ENCODE peak calls at places on chromosomes 12 and 14, in nine cellular contexts. W, N, V, J, C, S, F, D and T are unnamed samples.

GRCh38 chr14:31939934-31940333 is 137.2 kb upstream of the ARHGAP5 start:
- DNase-seq in S (no peak), D (no peak), C (no peak), V (no peak), W (no peak), N (no peak), J (no peak), F (no peak), T (no peak)

GRCh38 chr12:9941838-9942237 is 9.7 kb upstream of the CLEC2A start:
- DNase-seq in C (no peak), V (no peak), W (no peak), J (no peak), D (no peak), S (no peak), F (no peak), N (no peak), T (no peak)

GRCh38 chr14:95431199-95432145 is 85.0 kb downstream of the SYNE3 start:
- DNase-seq in W (peak), F (no peak), J (no peak), S (no peak), V (no peak), D (no peak), C (no peak), N (no peak), T (no peak)

GRCh38 chr12:128906485-128907137 is 53.3 kb downstream of the GLT1D1 start:
- DNase-seq in C (no peak), D (no peak), J (no peak), V (no peak), S (no peak), W (no peak), F (no peak), N (no peak), T (no peak)

GRCh38 chr12:93766802-93767523 is 89.8 kb downstream of the CRADD start:
- DNase-seq in N (peak), D (peak), C (no peak), J (no peak), S (peak), V (no peak), F (no peak), W (peak), T (no peak)

GRCh38 chr12:99450231-99450630 is 197.3 kb upstream of the GARIN6 start:
- DNase-seq in V (no peak), J (no peak), F (no peak), C (no peak), W (no peak), N (no peak), D (no peak), S (no peak), T (no peak)

GRCh38 chr12:113700943-113701342 is 229.3 kb upstream of the LHX5 start:
- DNase-seq in C (no peak), W (no peak), S (no peak), F (no peak), J (no peak), V (no peak), D (no peak), N (no peak), T (no peak)

GRCh38 chr12:39236994-39237393 is 205.9 kb downstream of the KIF21A start:
- DNase-seq in V (no peak), S (no peak), F (no peak), C (no peak), W (peak), D (no peak), N (no peak), J (no peak), T (no peak)

GRCh38 chr14:68535404-68536024 is 257.4 kb downstream of the ZFP36L1 start:
- DNase-seq in S (no peak), D (no peak), V (no peak), C (no peak), F (no peak), J (no peak), W (no peak), N (no peak), T (no peak)

GRCh38 chr12:95548056-95548538 is 3.2 kb downstream of the USP44 start:
- DNase-seq in W (no peak), F (no peak), D (peak), V (peak), N (peak), C (no peak), S (peak), J (no peak), T (no peak)

GRCh38 chr14:63656194-63656593 is 14.5 kb upstream of the WDR89 start:
- DNase-seq in J (no peak), F (no peak), N (no peak), W (no peak), V (no peak), C (no peak), D (no peak), S (no peak), T (no peak)

GRCh38 chr14:96105921-96106441 is 66.8 kb downstream of the C14orf132 start:
- DNase-seq in J (no peak), N (peak), S (no peak), C (no peak), V (no peak), W (no peak), D (peak), F (no peak), T (peak)

GRCh38 chr12:8031872-8032241 is 659 bp upstream of the FOXJ2 start:
- DNase-seq in J (no peak), D (no peak), S (no peak), W (no peak), V (no peak), C (no peak), F (no peak), N (no peak), T (no peak)

GRCh38 chr14:22474730-22475351 is 114.2 kb downstream of the DAD1 start:
- DNase-seq in F (no peak), W (no peak), J (no peak), D (no peak), C (no peak), V (no peak), S (no peak), N (no peak), T (no peak)

GRCh38 chr14:54252072-54252730 is 144.6 kb upstream of the CDKN3 start:
- DNase-seq in S (no peak), C (no peak), F (no peak), V (no peak), D (no peak), N (no peak), W (peak), J (no peak), T (peak)

GRCh38 chr12:2172486-2173214 is 119.9 kb downstream of the CACNA1C start:
- DNase-seq in J (no peak), W (no peak), S (no peak), C (no peak), D (no peak), F (no peak), N (no peak), V (no peak), T (no peak)

GRCh38 chr14:21210023-21210422 is 54.2 kb upstream of the OR5AU1 start:
- DNase-seq in V (no peak), J (no peak), W (no peak), D (no peak), N (no peak), F (no peak), S (no peak), C (no peak), T (no peak)

GRCh38 chr12:76449572-76449971 is 101.4 kb upstream of the BBS10 start:
- DNase-seq in F (no peak), N (no peak), S (no peak), D (no peak), V (no peak), J (no peak), C (no peak), W (no peak), T (no peak)

GRCh38 chr14:105860615-105861580 is 334.5 kb downstream of the TMEM121 start:
- DNase-seq in N (peak), J (no peak), D (peak), W (no peak), C (no peak), F (peak), S (no peak), V (peak), T (no peak)
- H3K4me3 ChIP-seq in N (no peak), J (no peak), D (peak), W (no peak), C (no peak), F (no peak), S (no peak), V (no peak), T (no peak)

GRCh38 chr12:104599272-104599984 is 142.7 kb downstream of the CHST11 start:
- DNase-seq in S (no peak), C (no peak), V (no peak), W (no peak), J (no peak), N (no peak), D (no peak), F (no peak), T (no peak)

GRCh38 chr12:104599985-104600712 is 143.4 kb downstream of the CHST11 start:
- DNase-seq in W (no peak), C (no peak), N (no peak), V (no peak), F (no peak), J (no peak), S (no peak), D (no peak), T (no peak)

GRCh38 chr12:104598342-104599271 is 141.9 kb downstream of the CHST11 start:
- DNase-seq in W (no peak), J (no peak), F (no peak), C (no peak), D (no peak), V (no peak), N (no peak), S (no peak), T (no peak)

GRCh38 chr12:104596128-104596799 is 139.5 kb downstream of the CHST11 start:
- DNase-seq in W (no peak), F (no peak), N (peak), V (no peak), S (peak), D (peak), C (no peak), J (no peak), T (no peak)

DNA sequence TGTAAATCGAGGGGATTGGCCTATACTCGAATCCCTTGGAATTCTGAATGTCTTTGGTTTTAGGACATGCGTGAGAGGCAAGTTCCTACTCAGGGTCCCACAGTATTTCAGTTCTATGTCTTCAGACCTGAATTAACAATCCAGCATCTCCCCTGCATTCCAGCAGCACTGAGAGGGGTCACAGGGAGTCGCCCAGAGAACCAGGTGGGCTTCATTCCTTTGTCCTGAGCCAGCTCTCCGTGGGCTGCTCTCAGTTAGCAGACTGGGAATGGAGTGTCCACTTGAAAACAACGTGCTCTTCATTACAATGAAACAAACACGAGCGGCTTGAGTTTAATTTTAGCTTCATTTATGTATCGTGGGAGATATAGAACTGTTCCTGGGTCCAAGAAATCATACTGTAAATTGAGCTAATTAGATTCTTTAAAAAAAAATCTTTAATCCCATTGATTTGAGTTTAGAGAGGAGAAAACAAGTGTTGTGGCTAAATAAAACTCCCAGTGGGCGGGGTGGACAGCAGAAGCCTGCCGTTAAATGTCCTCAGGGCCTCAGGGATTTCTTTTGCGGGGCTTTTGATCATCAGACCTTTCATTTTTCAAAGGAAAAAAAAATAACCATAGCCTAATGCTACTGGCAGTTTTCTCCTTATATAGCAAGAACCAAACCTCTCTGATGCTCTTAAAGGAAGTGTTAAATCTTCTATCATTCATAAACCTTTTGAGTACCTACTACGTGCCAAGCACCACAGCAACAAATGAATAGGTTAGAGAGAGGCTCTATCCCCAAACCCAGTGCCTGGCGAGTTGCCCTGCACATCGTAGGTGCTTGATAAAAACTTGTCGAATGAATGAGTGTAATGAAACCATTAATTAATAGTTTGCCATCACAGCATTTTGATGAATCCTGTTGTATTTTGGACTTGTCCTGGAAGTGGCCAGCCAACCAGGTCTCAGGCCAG is 140.4 kb downstream of the CHST11 start:
- DNase-seq in W (no peak), C (no peak), J (no peak), N (no peak), V (no peak), S (no peak), F (no peak), D (no peak), T (no peak)
- H3K27ac ChIP-seq in W (peak), C (no peak), J (no peak), N (no peak), V (no peak), S (no peak), F (no peak), D (no peak), T (no peak)

DNA sequence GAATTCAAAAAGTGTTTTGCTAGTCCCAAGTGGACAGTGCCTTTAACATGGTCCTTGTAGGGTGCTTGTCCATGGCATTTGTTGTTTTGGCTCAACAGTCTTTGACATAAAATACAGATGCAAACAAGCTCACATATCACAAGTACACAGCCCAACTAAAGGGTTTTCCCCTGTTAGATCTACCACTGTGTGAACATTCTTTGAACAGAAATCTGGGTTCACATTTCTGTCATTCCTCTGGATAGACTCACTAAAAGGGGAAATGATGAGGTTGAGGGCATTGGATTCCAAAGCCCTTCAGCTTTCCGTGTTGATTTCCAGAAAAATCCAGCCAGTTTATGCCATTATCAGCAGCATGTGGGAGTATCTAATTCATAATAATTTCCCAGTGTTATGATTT is 54.1 kb downstream of the EP400 start:
- DNase-seq in F (no peak), D (no peak), C (no peak), W (no peak), S (no peak), V (no peak), J (no peak), N (no peak), T (no peak)
- H3K4me3 ChIP-seq in F (no peak), D (no peak), C (no peak), W (no peak), S (no peak), V (no peak), J (no peak), N (no peak), T (no peak)

DNA sequence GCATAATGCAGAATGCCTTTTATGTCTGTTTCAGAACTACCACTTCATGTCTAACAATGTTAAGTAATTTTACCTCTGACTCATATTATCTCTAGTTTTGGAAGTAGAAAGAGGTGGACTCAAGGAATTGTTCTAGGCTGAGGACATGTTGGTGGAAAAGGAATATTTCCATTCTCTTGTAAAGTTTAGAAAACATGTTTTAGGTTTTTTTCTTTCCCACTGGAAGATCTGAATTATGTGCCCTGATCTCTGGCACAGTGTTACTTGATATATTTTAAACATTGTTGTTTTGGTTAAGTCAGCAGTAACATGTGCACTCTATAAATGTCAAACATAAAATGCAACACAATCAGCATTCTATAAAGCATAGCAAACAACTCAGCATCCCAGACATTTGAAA is 202.4 kb downstream of the STXBP6 start:
- DNase-seq in V (no peak), W (no peak), D (no peak), J (no peak), F (no peak), S (no peak), N (no peak), C (no peak), T (no peak)
- H3K27ac ChIP-seq in V (no peak), W (no peak), D (no peak), J (no peak), F (no peak), S (no peak), N (no peak), C (no peak), T (no peak)

GRCh38 chr12:121809712-121810116 is 5.9 kb downstream of the SETD1B start:
- DNase-seq in C (no peak), N (no peak), F (peak), V (peak), D (no peak), W (no peak), J (no peak), S (no peak), T (no peak)

GRCh38 chr12:121811434-121812319 is 7.9 kb downstream of the SETD1B start:
- DNase-seq in C (no peak), F (peak), S (peak), D (peak), J (peak), N (peak), W (peak), V (peak), T (no peak)

GRCh38 chr12:121810234-121810817 is 6.5 kb downstream of the SETD1B start:
- DNase-seq in J (no peak), S (no peak), N (no peak), W (no peak), D (no peak), V (no peak), C (no peak), F (peak), T (no peak)

GRCh38 chr12:121812320-121812871 is 8.6 kb downstream of the SETD1B start:
- DNase-seq in F (peak), S (peak), V (peak), C (no peak), J (no peak), N (peak), D (peak), W (peak), T (peak)

DNA sequence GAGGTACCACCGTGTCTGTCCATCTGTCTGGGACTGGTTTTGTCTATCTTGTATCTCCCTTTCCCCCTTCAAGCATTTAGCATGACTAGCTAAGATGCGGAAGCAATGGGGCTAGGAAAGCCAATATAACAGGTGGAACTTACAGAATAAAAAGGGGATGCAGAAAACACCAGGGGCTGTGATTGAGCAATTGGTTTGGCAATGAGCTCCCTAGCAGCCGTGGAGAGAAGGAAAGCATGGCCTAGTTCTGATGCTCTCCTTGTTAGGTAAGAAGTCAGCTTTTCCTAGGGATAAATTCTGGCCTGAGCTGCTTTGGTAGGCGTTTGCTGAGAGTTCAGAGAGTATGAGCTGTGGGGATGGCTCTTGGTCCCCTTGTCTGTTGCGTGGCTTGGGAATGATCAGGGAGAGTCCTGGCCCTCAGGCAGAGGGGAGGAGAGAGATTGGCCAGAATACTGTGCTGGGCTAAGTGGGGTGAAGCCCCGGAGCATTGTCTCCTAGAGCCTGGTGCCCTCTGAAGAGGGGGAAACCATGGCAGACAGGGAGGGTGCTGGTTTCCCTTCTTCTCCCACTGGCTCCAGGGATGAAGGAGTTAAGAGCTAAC is 7.1 kb downstream of the SETD1B start:
- DNase-seq in F (no peak), V (no peak), C (no peak), D (no peak), J (no peak), W (no peak), S (no peak), N (no peak), T (no peak)
- H3K4me3 ChIP-seq in F (peak), V (peak), C (peak), D (peak), J (peak), W (peak), S (peak), N (peak), T (peak)